ENCODE peak calls at places on chromosomes 2 and 18, in nine cellular contexts. L is transverse colon, I is GM12878, V is spleen, U is GM23338, W is breast epithelium, B is HepG2, N is SK-N-SH, F is prostate gland. M is an unnamed sample.

GRCh38 chr18:3798032-3798431 is 348.1 kb downstream of the TGIF1 start:
- DNase-seq in L (no peak), I (no peak), V (no peak), W (no peak), B (no peak), U (no peak), F (no peak), N (no peak), M (no peak)

GRCh38 chr2:230023313-230023712 is 45.4 kb downstream of the SLC16A14 start:
- DNase-seq in I (no peak), V (no peak), U (peak; percentile 28), L (no peak), N (no peak), B (no peak), F (no peak), W (no peak), M (no peak)

GRCh38 chr2:164761737-164762460 is 79.7 kb downstream of the COBLL1 start:
- DNase-seq in B (no peak), L (no peak), W (no peak), F (no peak), U (no peak), I (no peak), V (no peak), N (no peak), M (no peak)

GRCh38 chr2:73063909-73064875 is 7.3 kb downstream of the SFXN5 start:
- DNase-seq in B (no peak), L (peak; percentile 28), I (no peak), V (peak; percentile 34), N (no peak), W (no peak), U (peak; percentile 55), F (no peak), M (no peak)

GRCh38 chr18:51614967-51615571 is 417.6 kb upstream of the MEX3C start:
- DNase-seq in W (peak; percentile 84), V (no peak), U (no peak), F (no peak), I (no peak), L (no peak), B (no peak), N (no peak), M (no peak)

GRCh38 chr2:98122524-98122923 is 35.6 kb downstream of the VWA3B start:
- DNase-seq in L (no peak), N (no peak), W (no peak), U (no peak), B (no peak), V (no peak), F (no peak), I (no peak), M (no peak)

GRCh38 chr2:192146069-192147006 is 48.4 kb downstream of the TMEFF2 start:
- DNase-seq in N (no peak), L (no peak), B (no peak), F (no peak), U (no peak), V (no peak), W (no peak), I (no peak), M (no peak)

GRCh38 chr2:146869328-146869727 is 975.5 kb upstream of the ACVR2A start:
- DNase-seq in F (no peak), I (no peak), W (no peak), U (no peak), B (no peak), N (no peak), V (no peak), L (no peak), M (no peak)

GRCh38 chr2:164913640-164914346 is 41.5 kb downstream of the SLC38A11 start:
- DNase-seq in W (no peak), F (no peak), L (no peak), U (no peak), V (no peak), I (no peak), B (peak; percentile 91), N (no peak), M (peak; percentile 38)

GRCh38 chr2:189338119-189338518 is 103.2 kb upstream of the WDR75 start:
- DNase-seq in F (no peak), U (no peak), W (no peak), V (no peak), L (no peak), B (no peak), I (no peak), N (no peak), M (no peak)

GRCh38 chr2:129318581-129319421 is 660.7 kb upstream of the RAB6C start:
- DNase-seq in V (no peak), U (no peak), N (no peak), B (no peak), L (no peak), F (no peak), W (no peak), I (no peak), M (no peak)

GRCh38 chr2:60796573-60797509 is 40.8 kb downstream of the PAPOLG start:
- DNase-seq in I (no peak), U (no peak), B (no peak), W (no peak), L (no peak), V (no peak), F (no peak), N (no peak), M (no peak)

GRCh38 chr2:28753043-28753683 is 1.5 kb downstream of the PPP1CB start:
- DNase-seq in V (peak; percentile 79), W (peak; percentile 71), F (peak; percentile 84), B (peak; percentile 69), U (peak; percentile 49), N (peak; percentile 53), L (peak; percentile 82), I (no peak), M (peak; percentile 73)

GRCh38 chr2:28751956-28752607 is 452 bp downstream of the PPP1CB start:
- DNase-seq in N (peak; percentile 79), V (peak; percentile 95), W (no peak), B (no peak), U (no peak), I (no peak), L (no peak), F (no peak), M (peak; percentile 37)

GRCh38 chr2:28752608-28752984 is 966 bp downstream of the PPP1CB start:
- DNase-seq in F (no peak), V (no peak), N (no peak), L (no peak), B (no peak), I (no peak), W (no peak), U (no peak), M (no peak)

GRCh38 chr2:28755411-28755810 is 3.8 kb downstream of the PPP1CB start:
- DNase-seq in L (no peak), I (no peak), N (no peak), U (no peak), B (no peak), W (no peak), V (no peak), F (no peak), M (no peak)

DNA sequence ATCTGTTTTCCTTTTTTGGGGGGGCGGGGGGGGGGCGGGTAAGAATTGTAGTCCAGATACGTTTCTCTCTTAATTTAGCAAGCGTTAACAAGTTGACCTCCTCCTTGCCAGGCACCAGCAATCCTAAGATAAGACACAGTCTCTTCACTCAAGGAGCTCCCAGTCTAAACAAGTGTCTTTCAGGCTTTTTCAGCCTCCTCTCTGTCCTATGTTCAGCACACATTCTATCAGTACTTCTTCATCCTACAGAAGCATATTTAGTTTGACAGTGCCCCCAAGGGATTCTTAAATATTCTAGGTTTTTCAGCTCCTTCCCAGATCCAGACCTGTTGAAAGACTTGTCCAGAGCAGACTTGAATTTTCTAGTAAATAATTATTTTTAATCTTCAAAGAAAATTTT is 2.7 kb downstream of the PPP1CB start:
- DNase-seq in V (no peak), F (no peak), L (no peak), W (no peak), N (no peak), I (no peak), B (no peak), U (no peak), M (no peak)
- H3K4me1 ChIP-seq in V (peaks cover 70% of the 10 kb centered on the region), F (peaks cover 10% of the 10 kb centered on the region), L (peaks cover 52% of the 10 kb centered on the region), W (no peaks in the 10 kb centered on the region), N (peaks cover 15% of the 10 kb centered on the region), I (peaks cover 6% of the 10 kb centered on the region), B (peaks cover 50% of the 10 kb centered on the region), U (peaks cover 23% of the 10 kb centered on the region), M (peaks cover 55% of the 10 kb centered on the region)

GRCh38 chr18:8948471-8949149 is 153.9 kb upstream of the NDUFV2 start:
- DNase-seq in W (no peak), N (no peak), B (no peak), V (no peak), U (no peak), I (no peak), L (no peak), F (no peak), M (no peak)

GRCh38 chr18:8947576-8947975 is 154.9 kb upstream of the NDUFV2 start:
- DNase-seq in I (no peak), N (no peak), W (no peak), F (no peak), U (no peak), V (no peak), L (no peak), B (no peak), M (no peak)

GRCh38 chr18:8948011-8948410 is 154.5 kb upstream of the NDUFV2 start:
- DNase-seq in N (no peak), V (no peak), U (no peak), I (no peak), W (no peak), F (no peak), L (no peak), B (no peak), M (no peak)

GRCh38 chr18:8951491-8951890 is 151.0 kb upstream of the NDUFV2 start:
- DNase-seq in I (peak; percentile 13), V (no peak), L (no peak), B (no peak), F (no peak), W (no peak), N (no peak), U (no peak), M (no peak)

DNA sequence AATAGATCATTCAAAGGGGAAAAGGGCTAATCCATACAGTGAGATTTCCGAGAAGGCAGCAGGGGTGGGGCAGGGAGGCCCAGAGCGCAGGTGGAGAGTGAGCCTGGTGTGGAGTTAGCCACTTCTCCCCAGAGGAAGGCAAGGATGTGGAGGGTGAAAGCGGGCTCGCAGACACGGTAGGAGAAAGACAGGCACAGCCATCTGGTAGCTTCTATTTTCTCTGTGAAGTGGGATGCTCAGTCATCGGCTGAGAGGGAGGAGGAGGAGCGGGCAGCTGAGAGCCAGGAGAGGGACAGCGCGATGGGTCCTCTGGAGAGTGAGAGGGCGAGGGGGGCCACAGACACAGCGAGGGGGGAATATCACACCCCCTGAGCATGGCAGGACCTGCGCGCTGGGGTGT is 153.3 kb upstream of the NDUFV2 start:
- DNase-seq in V (no peak), U (no peak), B (no peak), L (no peak), F (no peak), W (no peak), N (peak; percentile 63), I (no peak), M (no peak)
- H3K27me3 ChIP-seq in V (no peaks in the 10 kb centered on the region), U (no peaks in the 10 kb centered on the region), B (peaks cover 3% of the 10 kb centered on the region), L (no peaks in the 10 kb centered on the region), F (no peaks in the 10 kb centered on the region), W (no peaks in the 10 kb centered on the region), N (no peaks in the 10 kb centered on the region), I (no peaks in the 10 kb centered on the region), M (no peaks in the 10 kb centered on the region)

GRCh38 chr18:59902180-59902992 is 2.6 kb downstream of the PMAIP1 start:
- DNase-seq in L (no peak), U (no peak), F (no peak), V (no peak), N (no peak), B (no peak), I (no peak), W (no peak), M (no peak)
- TF ChIP-seq POLR2AphosphoS5 in L (no peak), U (no peak), F (no peak), V (no peak), N (no peak), B (no peak), I (peak; percentile 94), W (no peak), M (no peak)

GRCh38 chr2:28765316-28765715 is 13.7 kb downstream of the PPP1CB start:
- DNase-seq in N (no peak), L (no peak), F (no peak), U (no peak), B (no peak), V (no peak), I (no peak), W (no peak), M (no peak)
- H3K4me1 ChIP-seq in N (peaks cover 21% of the 10 kb centered on the region), L (peaks cover 64% of the 10 kb centered on the region), F (peaks cover 4% of the 10 kb centered on the region), U (no peaks in the 10 kb centered on the region), B (peaks cover 20% of the 10 kb centered on the region), V (peaks cover 69% of the 10 kb centered on the region), I (no peaks in the 10 kb centered on the region), W (no peaks in the 10 kb centered on the region), M (peaks cover 97% of the 10 kb centered on the region)

M was measured in stomach.